ENCODE peak calls at places on chromosomes 16 and 17, in four cellular contexts. K, T, C and V are unnamed samples.
A peak's percentile ranks its signal among the peaks of the same experiment; 100 is the strongest.

GRCh38 chr16:75916431-75916830 is 190.1 kb upstream of the CPHXL start:
- DNase-seq in T (no peak), C (no peak), K (no peak), V (no peak)

GRCh38 chr17:7471729-7472128 is 7.7 kb downstream of the ZBTB4 start:
- DNase-seq in T (no peak), C (no peak), K (no peak), V (no peak)

GRCh38 chr16:82995286-82995926 is 368.6 kb downstream of the CDH13 start:
- DNase-seq in K (no peak), C (no peak), T (no peak), V (no peak)

GRCh38 chr16:6684076-6684673 is 648.5 kb upstream of the RBFOX1 start:
- DNase-seq in K (no peak), T (no peak), C (peak; percentile 23), V (no peak)

GRCh38 chr16:69243479-69243878 is 56.5 kb downstream of the SNTB2 start:
- DNase-seq in C (no peak), K (no peak), T (peak; percentile 48), V (no peak)

GRCh38 chr17:33387406-33387805 is 94.3 kb upstream of the ASIC2 start:
- DNase-seq in C (no peak), K (no peak), T (no peak), V (no peak)

GRCh38 chr16:57749101-57749692 is 13.6 kb downstream of the KATNB1 start:
- DNase-seq in T (no peak), C (no peak), K (no peak), V (no peak)

GRCh38 chr17:66431080-66431795 is 128.8 kb downstream of the PRKCA start:
- DNase-seq in T (peak; percentile 42), C (no peak), K (no peak), V (no peak)

GRCh38 chr17:67316776-67317175 is 49.6 kb downstream of the PSMD12 start:
- DNase-seq in C (no peak), K (no peak), T (no peak), V (no peak)

GRCh38 chr16:87878704-87879103 is 9.4 kb upstream of the SLC7A5 start:
- DNase-seq in T (no peak), K (no peak), C (no peak), V (no peak)

GRCh38 chr16:67229906-67230808 is 3.2 kb downstream of the TMEM208 start:
- DNase-seq in K (no peak), C (no peak), T (no peak), V (no peak)

GRCh38 chr17:78269893-78270490 is 38.6 kb downstream of the TMEM235 start:
- DNase-seq in K (no peak), T (no peak), C (no peak), V (no peak)

GRCh38 chr16:35146723-35147458 is 1687.5 kb downstream of the TP53TG3F start:
- DNase-seq in C (no peak), K (no peak), T (no peak), V (no peak)

GRCh38 chr17:44008205-44008909 is 3.9 kb downstream of the NAGS start:
- DNase-seq in C (no peak), K (no peak), T (no peak), V (no peak)

GRCh38 chr17:79628861-79629547 is 18.2 kb upstream of the RBFOX3 start:
- DNase-seq in K (no peak), T (no peak), C (peak; percentile 1), V (no peak)

GRCh38 chr16:4947722-4948503 is 10.2 kb upstream of the SEC14L5 start:
- DNase-seq in C (no peak), T (no peak), K (no peak), V (no peak)

GRCh38 chr16:77297996-77298637 is 98.9 kb downstream of the SYCE1L start:
- DNase-seq in K (no peak), C (no peak), T (peak; percentile 6), V (no peak)

GRCh38 chr17:7186241-7186640 is 7.1 kb upstream of the ASGR1 start:
- DNase-seq in K (no peak), C (no peak), T (no peak), V (no peak)

GRCh38 chr17:32496348-32497078 is 9.7 kb downstream of the CDK5R1 start:
- DNase-seq in K (no peak), T (peak; percentile 77), C (no peak), V (no peak)

GRCh38 chr17:39634384-39634871 is 2.5 kb upstream of the STARD3 start:
- DNase-seq in T (peak; percentile 37), K (no peak), C (no peak), V (no peak)

GRCh38 chr17:70144260-70144846 is 25.0 kb upstream of the KCNJ2 start:
- DNase-seq in K (no peak), T (peak; percentile 24), C (no peak), V (no peak)

GRCh38 chr17:82648761-82649474 is 674 bp upstream of the WDR45B start:
- DNase-seq in T (no peak), K (peak; percentile 22), C (peak; percentile 46), V (no peak)

GRCh38 chr16:29898786-29899515 is 399 bp downstream of the SEZ6L2 start:
- DNase-seq in T (no peak), K (no peak), C (peak; percentile 74), V (no peak)

GRCh38 chr17:58446086-58446485 is 28.8 kb upstream of the RNF43 start:
- DNase-seq in K (no peak), C (no peak), T (no peak), V (no peak)

GRCh38 chr16:86899156-86899555 is 320.8 kb downstream of the FOXL1 start:
- DNase-seq in C (no peak), K (no peak), T (no peak), V (no peak)

GRCh38 chr17:386145-386876 is 33.7 kb upstream of the RPH3AL start:
- DNase-seq in K (peak; percentile 53), C (peak; percentile 79), T (no peak), V (peak; percentile 61)

GRCh38 chr16:21001262-21001661 is 100.7 kb downstream of the LYRM1 start:
- DNase-seq in K (no peak), T (peak; percentile 2), C (peak; percentile 22), V (no peak)

GRCh38 chr16:24747425-24747824 is 18.0 kb downstream of the TNRC6A start:
- DNase-seq in C (no peak), T (no peak), K (no peak), V (no peak)

GRCh38 chr16:48354877-48355585 is 30.2 kb downstream of the SIAH1 start:
- DNase-seq in K (no peak), T (no peak), C (no peak), V (no peak)

GRCh38 chr16:67277999-67278772 is 1.1 kb upstream of the PLEKHG4 start:
- DNase-seq in C (no peak), K (no peak), T (peak; percentile 75), V (no peak)

GRCh38 chr17:44083250-44083849 is 12.8 kb downstream of the G6PC3 start:
- DNase-seq in C (peak; percentile 42), K (no peak), T (no peak), V (no peak)

GRCh38 chr16:2971985-2972784 is 3.0 kb downstream of the PAQR4 start:
- DNase-seq in T (no peak), C (no peak), K (no peak), V (no peak)

GRCh38 chr16:85724936-85725335 is 26.0 kb downstream of the C16orf74 start:
- DNase-seq in C (no peak), T (no peak), K (no peak), V (no peak)